ENCODE peak calls at places on chromosomes 5 and 9, in nine cellular contexts. G is K562; E is Peyer's patch; D is CD8-positive, alpha-beta memory T cell; S is fibroblast of lung; T is sigmoid colon; X is tibial nerve; Z is heart left ventricle; V is PC-3. L is an unnamed sample.

GRCh38 chr5:172662596-172662995 is 21.5 kb downstream of the NEURL1B start:
- DNase-seq in G (no peak), E (no peak), D (no peak), S (no peak), T (no peak), X (no peak), Z (no peak), V (no peak), L (no peak)

GRCh38 chr5:82623094-82623514 is 344.9 kb upstream of the RPS23 start:
- DNase-seq in G (no peak), E (no peak), D (no peak), S (no peak), T (no peak), X (no peak), Z (no peak), V (no peak), L (no peak)

GRCh38 chr9:80213613-80214012 is 641.8 kb downstream of the TLE4 start:
- DNase-seq in G (no peak), E (no peak), D (no peak), S (no peak), T (no peak), X (no peak), Z (no peak), V (no peak), L (no peak)

GRCh38 chr9:131278421-131279111 is 2.3 kb upstream of the FAM78A start:
- DNase-seq in G (peak; percentile 84), E (peak; percentile 35), D (no peak), S (no peak), T (no peak), X (no peak), Z (no peak), V (no peak), L (peak; percentile 60)

GRCh38 chr9:4678679-4679267 is 596 bp upstream of the CDC37L1 start:
- DNase-seq in G (no peak), E (no peak), D (no peak), S (peak; percentile 35), T (no peak), X (no peak), Z (no peak), V (peak; percentile 22), L (no peak)

GRCh38 chr5:173832386-173832785 is 55.8 kb upstream of the CPEB4 start:
- DNase-seq in G (no peak), E (peak; percentile 35), D (no peak), S (no peak), T (no peak), X (no peak), Z (no peak), V (no peak), L (no peak)

GRCh38 chr5:41649659-41650058 is 139.3 kb upstream of the PLCXD3 start:
- DNase-seq in G (no peak), E (no peak), D (no peak), S (peak; percentile 95), T (no peak), X (no peak), Z (no peak), V (peak; percentile 34), L (no peak)

GRCh38 chr9:75087279-75087823 is 604 bp downstream of the NMRK1 start:
- DNase-seq in G (no peak), E (peak; percentile 69), D (peak; percentile 57), S (peak; percentile 62), T (no peak), X (no peak), Z (no peak), V (peak; percentile 31), L (peak; percentile 33)

GRCh38 chr9:116323571-116323970 is 170.0 kb downstream of the PAPPA start:
- DNase-seq in G (no peak), E (no peak), D (no peak), S (no peak), T (no peak), X (no peak), Z (no peak), V (peak; percentile 29), L (no peak)

GRCh38 chr5:179668404-179668803 is 12.4 kb downstream of the CBY3 start:
- DNase-seq in G (peak; percentile 75), E (no peak), D (peak; percentile 46), S (peak; percentile 15), T (no peak), X (no peak), Z (no peak), V (peak; percentile 5), L (peak; percentile 85)

GRCh38 chr5:141835928-141836667 is 42.1 kb downstream of the PCDH1 start:
- DNase-seq in G (no peak), E (no peak), D (no peak), S (peak; percentile 34), T (no peak), X (no peak), Z (peak; percentile 77), V (no peak), L (peak; percentile 56)

GRCh38 chr5:89190515-89191265 is 307.7 kb upstream of the MEF2C start:
- DNase-seq in G (no peak), E (no peak), D (no peak), S (no peak), T (no peak), X (no peak), Z (no peak), V (no peak), L (no peak)

GRCh38 chr5:91182763-91183162 is 200.4 kb downstream of the ARRDC3 start:
- DNase-seq in G (peak; percentile 15), E (no peak), D (no peak), S (no peak), T (no peak), X (peak; percentile 30), Z (no peak), V (no peak), L (no peak)

GRCh38 chr9:134476256-134476941 is 150.1 kb downstream of the RXRA start:
- DNase-seq in G (no peak), E (no peak), D (no peak), S (no peak), T (no peak), X (no peak), Z (no peak), V (no peak), L (no peak)

DNA sequence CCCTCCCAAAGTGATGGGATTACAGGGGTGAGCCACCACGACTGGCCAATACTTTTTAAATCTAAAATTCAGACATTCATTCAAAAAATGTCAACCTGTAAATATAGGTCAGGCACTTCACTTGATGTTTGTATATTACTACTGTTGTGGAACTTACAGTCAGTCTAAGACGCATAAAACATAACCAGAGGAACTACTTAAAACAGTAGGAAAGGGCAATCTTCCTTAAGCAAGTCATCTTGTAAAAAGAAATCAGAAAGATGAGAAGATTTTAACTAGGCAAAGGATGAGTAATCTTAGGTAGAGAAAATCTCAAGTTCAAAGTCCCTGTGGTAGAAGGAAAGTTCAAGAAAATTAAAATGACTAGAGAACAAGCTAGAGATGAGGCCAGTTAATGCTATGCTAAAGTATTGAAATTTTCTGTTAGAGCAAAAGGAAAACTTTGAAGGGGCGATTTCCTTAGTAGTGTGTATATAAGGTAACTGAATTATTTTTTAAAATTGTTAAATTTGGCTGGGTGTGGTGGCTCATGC is 152.4 kb downstream of the RAPGEF6 start:
- DNase-seq in G (no peak), E (no peak), D (no peak), S (no peak), T (no peak), X (no peak), Z (no peak), V (no peak), L (no peak)
- H3K36me3 ChIP-seq in G (peaks cover 41% of the 10 kb centered on the region), E (no peaks in the 10 kb centered on the region), D (peaks cover 13% of the 10 kb centered on the region), S (no peaks in the 10 kb centered on the region), T (no peaks in the 10 kb centered on the region), X (no peaks in the 10 kb centered on the region), Z (peaks cover 36% of the 10 kb centered on the region), V (peaks cover 2% of the 10 kb centered on the region), L (peaks cover 1% of the 10 kb centered on the region)

DNA sequence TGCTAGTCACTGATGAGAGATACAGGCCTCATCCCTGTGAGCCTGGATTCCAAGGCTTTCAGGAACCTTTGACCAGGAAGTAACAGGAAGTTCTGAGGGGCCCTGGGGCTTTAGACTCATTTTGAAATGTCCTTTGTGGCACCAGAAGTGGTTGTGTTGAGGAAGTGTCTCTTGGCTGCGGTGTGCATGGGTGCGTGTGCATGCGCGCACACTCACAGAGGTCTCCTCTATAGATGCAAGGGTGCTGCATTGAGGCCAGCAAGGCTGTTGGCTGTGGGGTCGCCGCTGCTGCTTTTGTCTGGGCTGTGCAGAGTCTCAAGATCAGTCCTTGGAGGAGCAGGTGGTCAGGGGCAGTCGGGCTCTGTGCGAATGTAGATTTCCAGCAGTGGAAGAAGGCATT is 7.6 kb downstream of the RAB24 start:
- DNase-seq in G (no peak), E (peak; percentile 18), D (no peak), S (no peak), T (no peak), X (no peak), Z (no peak), V (no peak), L (no peak)
- H3K36me3 ChIP-seq in G (peaks cover 77% of the 10 kb centered on the region), E (no peaks in the 10 kb centered on the region), D (peaks cover 47% of the 10 kb centered on the region), S (peaks cover 15% of the 10 kb centered on the region), T (peaks cover 50% of the 10 kb centered on the region), X (no peaks in the 10 kb centered on the region), Z (peaks cover 62% of the 10 kb centered on the region), V (peaks cover 45% of the 10 kb centered on the region), L (peaks cover 48% of the 10 kb centered on the region)

GRCh38 chr9:128190013-128190412 is 1.4 kb downstream of the CIZ1 start:
- DNase-seq in G (no peak), E (no peak), D (no peak), S (no peak), T (no peak), X (no peak), Z (no peak), V (no peak), L (no peak)

GRCh38 chr9:128187361-128187760 is 4.0 kb downstream of the CIZ1 start:
- DNase-seq in G (no peak), E (no peak), D (no peak), S (no peak), T (no peak), X (no peak), Z (no peak), V (no peak), L (no peak)

GRCh38 chr9:128182872-128183528 is 8.4 kb downstream of the CIZ1 start:
- DNase-seq in G (no peak), E (no peak), D (no peak), S (no peak), T (no peak), X (no peak), Z (no peak), V (no peak), L (no peak)

GRCh38 chr9:128188209-128188608 is 3.2 kb downstream of the CIZ1 start:
- DNase-seq in G (no peak), E (no peak), D (no peak), S (no peak), T (no peak), X (no peak), Z (no peak), V (no peak), L (no peak)

GRCh38 chr9:128185979-128186965 is 5.1 kb downstream of the CIZ1 start:
- DNase-seq in G (peak; percentile 81), E (no peak), D (no peak), S (no peak), T (no peak), X (no peak), Z (no peak), V (no peak), L (no peak)
- H3K36me3 ChIP-seq in G (peaks cover 77% of the 10 kb centered on the region), E (no peaks in the 10 kb centered on the region), D (peaks cover 25% of the 10 kb centered on the region), S (peaks cover 24% of the 10 kb centered on the region), T (peaks cover 15% of the 10 kb centered on the region), X (no peaks in the 10 kb centered on the region), Z (peaks cover 75% of the 10 kb centered on the region), V (peaks cover 7% of the 10 kb centered on the region), L (peaks cover 11% of the 10 kb centered on the region)

DNA sequence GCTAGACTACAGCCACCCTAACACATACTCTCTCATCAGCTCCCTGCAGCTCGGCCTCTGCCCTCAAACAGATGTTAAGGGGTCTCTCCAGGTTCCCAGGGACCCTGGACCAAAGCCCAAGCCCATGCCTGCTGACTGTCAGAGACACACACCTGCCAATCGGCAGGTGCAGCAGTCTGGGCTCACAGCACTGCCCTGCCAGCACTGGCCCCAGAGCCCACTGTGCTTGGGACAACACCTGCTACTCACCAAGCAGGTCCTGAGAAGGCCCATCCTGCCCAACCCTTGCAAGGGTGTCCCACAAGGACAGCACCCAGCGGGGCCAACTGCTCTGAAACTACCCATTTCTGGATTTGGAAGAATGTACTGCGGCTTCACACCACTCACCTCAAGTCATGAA is 20.2 kb upstream of the ZDHHC11 start:
- DNase-seq in G (no peak), E (no peak), D (no peak), S (no peak), T (no peak), X (no peak), Z (peak; percentile 32), V (no peak), L (no peak)
- H3K36me3 ChIP-seq in G (peaks cover 98% of the 10 kb centered on the region), E (no peaks in the 10 kb centered on the region), D (peaks cover 65% of the 10 kb centered on the region), S (peaks cover 39% of the 10 kb centered on the region), T (peaks cover 66% of the 10 kb centered on the region), X (peaks cover 2% of the 10 kb centered on the region), Z (peaks cover 99% of the 10 kb centered on the region), V (peaks cover 80% of the 10 kb centered on the region), L (peaks cover 39% of the 10 kb centered on the region)